ENCODE peak calls at places on chromosome 9, in five cellular contexts. P is K562, G is GM12878, C is upper lobe of left lung, B is HepG2. R is an unnamed sample.

GRCh38 chr9:6938873-6939272 is 181.1 kb downstream of the KDM4C start:
- ATAC-seq in P (no peak), G (no peak), C (no peak), B (no peak), R (no peak)

GRCh38 chr9:72911816-72912215 is 41.0 kb downstream of the ALDH1A1 start:
- ATAC-seq in P (no peak), G (no peak), C (no peak), B (no peak), R (no peak)

GRCh38 chr9:111872886-111873285 is 23.7 kb upstream of the UGCG start:
- ATAC-seq in P (peak; percentile 45), G (no peak), C (no peak), B (no peak), R (no peak)

GRCh38 chr9:137631608-137632431 is 13.0 kb downstream of the EHMT1 start:
- ATAC-seq in P (peak; percentile 20), G (no peak), C (no peak), B (no peak), R (no peak)

GRCh38 chr9:126702501-126703329 is 89.0 kb downstream of the LMX1B start:
- ATAC-seq in P (peak; percentile 78), G (peak; percentile 22), C (no peak), B (peak; percentile 38), R (no peak)

GRCh38 chr9:89746385-89747116 is 141.7 kb downstream of the GADD45G start:
- ATAC-seq in P (no peak), G (no peak), C (peak; percentile 1), B (no peak), R (peak; percentile 46)

GRCh38 chr9:88706193-88707112 is 171.5 kb downstream of the NXNL2 start:
- ATAC-seq in P (no peak), G (no peak), C (peak; percentile 73), B (peak; percentile 96), R (peak; percentile 28)

GRCh38 chr9:125549465-125550215 is 157.4 kb downstream of the MAPKAP1 start:
- ATAC-seq in P (no peak), G (no peak), C (peak; percentile 61), B (peak; percentile 64), R (peak; percentile 65)

GRCh38 chr9:128532581-128532980 is 19.8 kb upstream of the SPTAN1 start:
- ATAC-seq in P (peak; percentile 51), G (no peak), C (no peak), B (no peak), R (no peak)

GRCh38 chr9:86721843-86722705 is 225.2 kb downstream of the GAS1 start:
- ATAC-seq in P (no peak), G (no peak), C (no peak), B (no peak), R (peak; percentile 73)

GRCh38 chr9:116370587-116370986 is 217.0 kb downstream of the PAPPA start:
- ATAC-seq in P (no peak), G (no peak), C (no peak), B (peak; percentile 63), R (no peak)

GRCh38 chr9:92610470-92611420 is 59.2 kb downstream of the IPPK start:
- ATAC-seq in P (no peak), G (no peak), C (peak; percentile 47), B (no peak), R (peak; percentile 39)

GRCh38 chr9:89481161-89481915 is 16.6 kb downstream of the SEMA4D start:
- ATAC-seq in P (no peak), G (no peak), C (no peak), B (no peak), R (no peak)

GRCh38 chr9:3962467-3962866 is 337.4 kb downstream of the GLIS3 start:
- ATAC-seq in P (no peak), G (no peak), C (no peak), B (peak; percentile 80), R (no peak)

GRCh38 chr9:107894572-107895261 is 405.1 kb upstream of the KLF4 start:
- ATAC-seq in P (no peak), G (no peak), C (no peak), B (no peak), R (peak; percentile 89)

GRCh38 chr9:86846679-86847078 is 100.6 kb downstream of the GAS1 start:
- ATAC-seq in P (no peak), G (no peak), C (no peak), B (no peak), R (no peak)

GRCh38 chr9:72943844-72944462 is 8.9 kb downstream of the ALDH1A1 start:
- ATAC-seq in P (no peak), G (no peak), C (no peak), B (no peak), R (no peak)

GRCh38 chr9:7967851-7968250 is 168.3 kb upstream of the DMAC1 start:
- ATAC-seq in P (no peak), G (no peak), C (no peak), B (no peak), R (no peak)
- TF ChIP-seq EP300 in P (no peak), G (no peak), C (no peak), B (no peak), R (no peak)

GRCh38 chr9:15349892-15350761 is 43.1 kb upstream of the TTC39B start:
- ATAC-seq in P (no peak), G (no peak), C (no peak), B (peak; percentile 12), R (no peak)

GRCh38 chr9:15353892-15354291 is 46.9 kb upstream of the TTC39B start:
- ATAC-seq in P (no peak), G (no peak), C (no peak), B (no peak), R (peak; percentile 53)

GRCh38 chr9:15354713-15355112 is 47.7 kb upstream of the TTC39B start:
- ATAC-seq in P (no peak), G (no peak), C (no peak), B (no peak), R (no peak)

GRCh38 chr9:15355669-15356068 is 48.7 kb upstream of the TTC39B start:
- ATAC-seq in P (no peak), G (no peak), C (no peak), B (no peak), R (no peak)

GRCh38 chr9:15352301-15352700 is 45.3 kb upstream of the TTC39B start:
- ATAC-seq in P (no peak), G (no peak), C (no peak), B (peak; percentile 32), R (no peak)
- TF ChIP-seq POLR2AphosphoS5 in P (no peak), G (no peak), C (no peak), B (no peak), R (no peak)

GRCh38 chr9:21835111-21835510 is 32.7 kb downstream of the MTAP start:
- ATAC-seq in P (no peak), G (no peak), C (no peak), B (no peak), R (no peak)
- H3K4me1 ChIP-seq in P (no peaks in the 10 kb centered on the region), G (peaks cover 38% of the 10 kb centered on the region), C (peaks cover 23% of the 10 kb centered on the region), B (peaks cover 15% of the 10 kb centered on the region), R (no peaks in the 10 kb centered on the region)

GRCh38 chr9:134773842-134774241 is 106.8 kb upstream of the FCN2 start:
- ATAC-seq in P (no peak), G (no peak), C (no peak), B (no peak), R (no peak)
- TF ChIP-seq EP300 in P (no peak), G (no peak), C (no peak), B (no peak), R (no peak)